ENCODE peak calls at places on chromosomes 7 and 10, in six cellular contexts. One of them, this sample, is unnamed. For H3K27me3, the result is how much of the 10 kb centered on the place peaks cover.

GRCh38 chr10:34585422-34586115 is 229.5 kb downstream of the PARD3 start:
- DNase-seq in HepG2: no peak
- DNase-seq in NT2/D1: no peak
- DNase-seq in endodermal cell: no peak
- DNase-seq in HCT116: no peak
- DNase-seq in heart right ventricle: no peak
- DNase-seq in this sample: no peak

GRCh38 chr7:92615861-92616260 is 25.7 kb upstream of the FAM133B start:
- DNase-seq in NT2/D1: no peak
- DNase-seq in endodermal cell: peak
- DNase-seq in HCT116: no peak
- DNase-seq in heart right ventricle: no peak
- DNase-seq in HepG2: no peak
- DNase-seq in this sample: no peak

GRCh38 chr10:44908071-44908709 is 2.9 kb upstream of the TMEM72 start:
- DNase-seq in NT2/D1: peak
- DNase-seq in HCT116: no peak
- DNase-seq in endodermal cell: peak
- DNase-seq in heart right ventricle: no peak
- DNase-seq in HepG2: no peak
- DNase-seq in this sample: peak

GRCh38 chr7:128752251-128752650 is 13.1 kb downstream of the CALU start:
- DNase-seq in HCT116: no peak
- DNase-seq in NT2/D1: no peak
- DNase-seq in HepG2: no peak
- DNase-seq in endodermal cell: no peak
- DNase-seq in heart right ventricle: no peak
- DNase-seq in this sample: no peak

GRCh38 chr10:23173549-23174074 is 18.5 kb upstream of the PTF1A start:
- DNase-seq in NT2/D1: no peak
- DNase-seq in HCT116: no peak
- DNase-seq in HepG2: no peak
- DNase-seq in endodermal cell: no peak
- DNase-seq in heart right ventricle: no peak
- DNase-seq in this sample: no peak

GRCh38 chr7:129553861-129554530 is 51.7 kb downstream of the SMKR1 start:
- DNase-seq in heart right ventricle: no peak
- DNase-seq in endodermal cell: no peak
- DNase-seq in HepG2: no peak
- DNase-seq in HCT116: no peak
- DNase-seq in NT2/D1: no peak
- DNase-seq in this sample: no peak

GRCh38 chr10:112394475-112394875 is 20.6 kb downstream of the ACSL5 start:
- DNase-seq in heart right ventricle: no peak
- DNase-seq in HepG2: peak
- DNase-seq in endodermal cell: no peak
- DNase-seq in NT2/D1: no peak
- DNase-seq in HCT116: no peak
- DNase-seq in this sample: no peak

GRCh38 chr7:121803041-121803440 is 69.9 kb upstream of the PTPRZ1 start:
- DNase-seq in HCT116: no peak
- DNase-seq in heart right ventricle: no peak
- DNase-seq in NT2/D1: no peak
- DNase-seq in HepG2: no peak
- DNase-seq in endodermal cell: no peak
- DNase-seq in this sample: no peak

GRCh38 chr7:115533785-115534184 is 496.8 kb downstream of the TFEC start:
- DNase-seq in HepG2: no peak
- DNase-seq in endodermal cell: no peak
- DNase-seq in heart right ventricle: no peak
- DNase-seq in HCT116: no peak
- DNase-seq in NT2/D1: no peak
- DNase-seq in this sample: no peak

GRCh38 chr7:151276651-151277590 is 28.4 kb upstream of the SMARCD3 start:
- DNase-seq in HepG2: peak
- DNase-seq in endodermal cell: peak
- DNase-seq in HCT116: peak
- DNase-seq in NT2/D1: peak
- DNase-seq in heart right ventricle: peak
- DNase-seq in this sample: peak

GRCh38 chr10:44259090-44259874 is 125.6 kb downstream of the CXCL12 start:
- DNase-seq in NT2/D1: no peak
- DNase-seq in HCT116: no peak
- DNase-seq in HepG2: peak
- DNase-seq in endodermal cell: peak
- DNase-seq in heart right ventricle: no peak
- DNase-seq in this sample: no peak

GRCh38 chr10:86900955-86901354 is 56.5 kb downstream of the MMRN2 start:
- DNase-seq in endodermal cell: no peak
- DNase-seq in NT2/D1: no peak
- DNase-seq in HCT116: no peak
- DNase-seq in HepG2: no peak
- DNase-seq in heart right ventricle: peak
- DNase-seq in this sample: no peak

GRCh38 chr10:60099998-60100747 is 193.8 kb upstream of the CCDC6 start:
- DNase-seq in endodermal cell: no peak
- DNase-seq in heart right ventricle: peak
- DNase-seq in HepG2: peak
- DNase-seq in NT2/D1: no peak
- DNase-seq in HCT116: peak
- DNase-seq in this sample: peak

GRCh38 chr7:4113976-4114375 is 568.1 kb upstream of the FOXK1 start:
- DNase-seq in HepG2: no peak
- DNase-seq in heart right ventricle: no peak
- DNase-seq in endodermal cell: no peak
- DNase-seq in NT2/D1: no peak
- DNase-seq in HCT116: no peak
- DNase-seq in this sample: no peak

GRCh38 chr7:54858008-54858692 is 99.1 kb upstream of the SEC61G start:
- DNase-seq in HepG2: no peak
- DNase-seq in NT2/D1: peak
- DNase-seq in endodermal cell: peak
- DNase-seq in heart right ventricle: no peak
- DNase-seq in HCT116: no peak
- DNase-seq in this sample: no peak

GRCh38 chr10:112585052-112585451 is 138.0 kb downstream of the VTI1A start:
- DNase-seq in HCT116: peak
- DNase-seq in NT2/D1: no peak
- DNase-seq in endodermal cell: no peak
- DNase-seq in heart right ventricle: no peak
- DNase-seq in HepG2: no peak
- DNase-seq in this sample: no peak

GRCh38 chr10:71365366-71365765 is 31.4 kb upstream of the CDH23 start:
- DNase-seq in HepG2: no peak
- DNase-seq in heart right ventricle: no peak
- DNase-seq in HCT116: no peak
- DNase-seq in endodermal cell: no peak
- DNase-seq in NT2/D1: no peak
- DNase-seq in this sample: no peak
- H3K27me3 ChIP-seq in HepG2: under half
- H3K27me3 ChIP-seq in heart right ventricle: under half
- H3K27me3 ChIP-seq in HCT116: under half
- H3K27me3 ChIP-seq in endodermal cell: under half
- H3K27me3 ChIP-seq in NT2/D1: under half
- H3K27me3 ChIP-seq in this sample: under half

DNA sequence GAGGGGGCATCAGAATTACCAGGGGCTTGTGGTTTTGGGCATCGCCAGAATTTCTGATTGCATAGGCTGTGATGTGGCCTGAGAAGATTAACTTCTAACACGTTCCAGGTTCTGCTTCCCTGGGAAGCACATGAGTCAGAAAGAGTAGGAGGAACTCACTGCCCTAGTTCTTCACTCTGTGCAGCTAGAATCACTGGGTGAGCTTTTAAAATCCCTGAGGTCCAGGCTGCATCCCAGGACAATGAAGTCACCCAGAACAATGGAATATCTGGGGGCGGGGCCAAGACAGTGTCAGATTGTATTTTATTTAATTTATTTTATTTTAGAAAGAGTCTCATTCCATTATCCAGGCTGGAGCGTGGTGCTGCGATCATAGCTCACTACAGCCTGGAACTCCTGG is 636.5 kb downstream of the CALN1 start:
- DNase-seq in endodermal cell: no peak
- DNase-seq in HCT116: no peak
- DNase-seq in HepG2: no peak
- DNase-seq in NT2/D1: no peak
- DNase-seq in heart right ventricle: no peak
- DNase-seq in this sample: no peak
- H3K27me3 ChIP-seq in endodermal cell: under half
- H3K27me3 ChIP-seq in HCT116: under half
- H3K27me3 ChIP-seq in HepG2: under half
- H3K27me3 ChIP-seq in NT2/D1: under half
- H3K27me3 ChIP-seq in heart right ventricle: under half
- H3K27me3 ChIP-seq in this sample: under half

GRCh38 chr7:2473496-2474180 is 2.6 kb downstream of the GRIFIN start:
- DNase-seq in HepG2: no peak
- DNase-seq in HCT116: no peak
- DNase-seq in NT2/D1: no peak
- DNase-seq in endodermal cell: no peak
- DNase-seq in heart right ventricle: no peak
- DNase-seq in this sample: no peak

GRCh38 chr7:2472744-2473143 is 3.5 kb downstream of the GRIFIN start:
- DNase-seq in endodermal cell: peak
- DNase-seq in NT2/D1: no peak
- DNase-seq in heart right ventricle: no peak
- DNase-seq in HepG2: no peak
- DNase-seq in HCT116: no peak
- DNase-seq in this sample: no peak

GRCh38 chr7:2475678-2476015 is 551 bp downstream of the GRIFIN start:
- DNase-seq in endodermal cell: peak
- DNase-seq in HCT116: no peak
- DNase-seq in HepG2: no peak
- DNase-seq in heart right ventricle: no peak
- DNase-seq in NT2/D1: no peak
- DNase-seq in this sample: no peak

GRCh38 chr7:2474813-2475677 is 1.2 kb downstream of the GRIFIN start:
- DNase-seq in HepG2: peak
- DNase-seq in HCT116: no peak
- DNase-seq in endodermal cell: peak
- DNase-seq in NT2/D1: no peak
- DNase-seq in heart right ventricle: no peak
- DNase-seq in this sample: no peak

DNA sequence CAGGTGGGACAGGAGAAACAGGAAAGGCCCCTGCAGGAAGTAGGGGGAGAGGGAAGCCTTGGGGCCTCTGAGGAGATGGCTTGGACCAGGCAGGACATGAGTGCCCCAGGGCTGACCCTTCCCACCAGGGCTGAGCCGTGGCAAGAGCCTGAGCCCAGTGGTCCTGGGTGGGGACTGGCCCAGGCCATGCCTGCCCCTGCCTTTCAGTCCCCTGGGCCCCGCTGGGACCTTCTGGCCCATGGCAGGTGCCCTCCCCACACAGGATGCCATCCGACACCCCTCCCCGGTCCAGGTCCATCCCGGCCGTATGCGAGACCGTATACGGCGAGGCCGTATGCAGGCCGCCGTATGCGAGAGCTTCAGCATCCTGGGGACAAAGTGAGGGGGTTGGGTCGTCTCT is 2.0 kb downstream of the GRIFIN start:
- DNase-seq in heart right ventricle: no peak
- DNase-seq in endodermal cell: peak
- DNase-seq in HepG2: no peak
- DNase-seq in NT2/D1: no peak
- DNase-seq in HCT116: no peak
- DNase-seq in this sample: no peak
- H3K27me3 ChIP-seq in heart right ventricle: under half
- H3K27me3 ChIP-seq in endodermal cell: under half
- H3K27me3 ChIP-seq in HepG2: under half
- H3K27me3 ChIP-seq in NT2/D1: under half
- H3K27me3 ChIP-seq in HCT116: under half
- H3K27me3 ChIP-seq in this sample: under half

GRCh38 chr10:70055550-70055949 is 2.9 kb downstream of the MACROH2A2 start:
- DNase-seq in HepG2: no peak
- DNase-seq in heart right ventricle: no peak
- DNase-seq in NT2/D1: no peak
- DNase-seq in endodermal cell: no peak
- DNase-seq in HCT116: no peak
- DNase-seq in this sample: no peak
- H3K27me3 ChIP-seq in HepG2: under half
- H3K27me3 ChIP-seq in heart right ventricle: under half
- H3K27me3 ChIP-seq in NT2/D1: under half
- H3K27me3 ChIP-seq in endodermal cell: under half
- H3K27me3 ChIP-seq in HCT116: under half
- H3K27me3 ChIP-seq in this sample: under half

GRCh38 chr7:140231779-140232491 is 55.2 kb upstream of the KDM7A start:
- DNase-seq in HCT116: no peak
- DNase-seq in HepG2: no peak
- DNase-seq in NT2/D1: no peak
- DNase-seq in endodermal cell: peak
- DNase-seq in heart right ventricle: no peak
- DNase-seq in this sample: no peak
- H3K27me3 ChIP-seq in HCT116: under half
- H3K27me3 ChIP-seq in HepG2: under half
- H3K27me3 ChIP-seq in NT2/D1: under half
- H3K27me3 ChIP-seq in endodermal cell: under half
- H3K27me3 ChIP-seq in heart right ventricle: under half
- H3K27me3 ChIP-seq in this sample: half or more

GRCh38 chr10:101140084-101140949 is 9.2 kb downstream of the TLX1 start:
- DNase-seq in heart right ventricle: no peak
- DNase-seq in endodermal cell: peak
- DNase-seq in HepG2: no peak
- DNase-seq in HCT116: no peak
- DNase-seq in NT2/D1: no peak
- DNase-seq in this sample: no peak
- H3K27me3 ChIP-seq in heart right ventricle: half or more
- H3K27me3 ChIP-seq in endodermal cell: half or more
- H3K27me3 ChIP-seq in HepG2: under half
- H3K27me3 ChIP-seq in HCT116: under half
- H3K27me3 ChIP-seq in NT2/D1: half or more
- H3K27me3 ChIP-seq in this sample: half or more

DNA sequence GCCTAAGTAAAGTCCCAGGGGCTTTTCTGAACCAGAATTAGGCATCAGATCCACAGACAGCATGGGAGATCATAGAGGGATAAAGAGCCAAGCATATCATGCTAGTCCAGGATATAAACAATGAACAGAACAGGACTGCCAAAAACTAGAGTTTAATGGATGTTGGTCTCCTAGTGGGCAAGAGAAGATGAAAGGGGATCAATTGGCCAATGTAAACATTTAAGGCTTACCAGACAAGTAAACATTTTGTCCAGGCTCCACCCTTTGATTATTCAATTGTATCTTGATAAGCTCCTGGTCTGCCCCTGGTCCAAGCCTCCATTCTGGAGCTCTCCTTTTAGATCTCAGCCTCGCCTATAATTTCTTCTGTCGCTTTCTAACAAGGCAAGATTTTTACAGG is 18.9 kb downstream of the MACC1 start:
- DNase-seq in endodermal cell: no peak
- DNase-seq in HCT116: no peak
- DNase-seq in NT2/D1: no peak
- DNase-seq in HepG2: no peak
- DNase-seq in heart right ventricle: no peak
- DNase-seq in this sample: no peak
- H3K27me3 ChIP-seq in endodermal cell: under half
- H3K27me3 ChIP-seq in HCT116: under half
- H3K27me3 ChIP-seq in NT2/D1: under half
- H3K27me3 ChIP-seq in HepG2: under half
- H3K27me3 ChIP-seq in heart right ventricle: under half
- H3K27me3 ChIP-seq in this sample: under half

DNA sequence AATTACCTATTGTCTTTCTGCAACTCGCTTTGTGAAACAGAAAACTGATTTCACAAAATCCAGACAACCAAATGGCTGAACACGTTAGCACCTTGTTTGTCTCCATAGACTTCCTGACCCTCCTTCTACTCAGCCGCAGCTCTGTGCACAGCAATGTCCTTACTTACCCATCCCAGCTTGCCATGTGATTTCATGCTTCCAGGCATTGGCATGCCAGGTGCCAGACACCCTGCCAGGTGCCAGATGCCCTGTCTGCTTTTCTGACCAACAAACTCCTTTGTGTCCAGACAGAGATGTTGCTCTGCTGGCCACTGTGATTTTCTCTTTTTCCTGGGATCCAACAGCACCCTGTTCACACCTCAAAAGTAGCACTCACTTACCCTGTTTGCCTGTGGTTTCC is 16.1 kb upstream of the FAM170B start:
- DNase-seq in HCT116: no peak
- DNase-seq in heart right ventricle: no peak
- DNase-seq in endodermal cell: no peak
- DNase-seq in HepG2: no peak
- DNase-seq in NT2/D1: no peak
- DNase-seq in this sample: no peak
- H3K27me3 ChIP-seq in HCT116: half or more
- H3K27me3 ChIP-seq in heart right ventricle: under half
- H3K27me3 ChIP-seq in endodermal cell: under half
- H3K27me3 ChIP-seq in HepG2: under half
- H3K27me3 ChIP-seq in NT2/D1: under half
- H3K27me3 ChIP-seq in this sample: under half

This sample was measured in AG04450.